ENCODE peak calls at places on chromosomes 1 and 21, in four cellular contexts. U is AG20443, D is brain microvascular endothelial cell, O is NCI-H2171 treated with DMSO at 0.1 percent for 48 hours. E is an unnamed sample.
A peak's percentile ranks its signal among the peaks of the same experiment; 100 is the strongest.

GRCh38 chr1:156359973-156360372 is 9.0 kb upstream of the RHBG start:
- DNase-seq in U (peak; percentile 70), D (no peak), O (no peak), E (no peak)

GRCh38 chr1:54774820-54775498 is 10.6 kb upstream of the PARS2 start:
- DNase-seq in U (no peak), D (peak; percentile 6), O (peak; percentile 93), E (no peak)

GRCh38 chr1:36510418-36510817 is 27.7 kb upstream of the CSF3R start:
- DNase-seq in U (no peak), D (no peak), O (no peak), E (no peak)

GRCh38 chr1:20318521-20318920 is 27.8 kb downstream of the VWA5B1 start:
- DNase-seq in U (no peak), D (no peak), O (no peak), E (no peak)

GRCh38 chr1:42952353-42953001 is 6.2 kb downstream of the SLC2A1 start:
- DNase-seq in U (no peak), D (peak; percentile 40), O (no peak), E (no peak)

GRCh38 chr1:70666381-70667140 is 255.5 kb downstream of the CTH start:
- DNase-seq in U (no peak), D (no peak), O (no peak), E (no peak)

GRCh38 chr1:156838972-156839371 is 19.9 kb downstream of the INSRR start:
- DNase-seq in U (peak; percentile 72), D (no peak), O (peak; percentile 27), E (peak; percentile 52)

GRCh38 chr1:173042806-173043205 is 7.9 kb downstream of the TNFSF18 start:
- DNase-seq in U (no peak), D (no peak), O (no peak), E (no peak)

GRCh38 chr1:234106032-234106431 is 201.6 kb downstream of the SLC35F3 start:
- DNase-seq in U (no peak), D (no peak), O (no peak), E (no peak)

GRCh38 chr21:41659791-41660560 is 106.9 kb downstream of the RIPK4 start:
- DNase-seq in U (no peak), D (peak; percentile 34), O (no peak), E (no peak)

GRCh38 chr1:147892216-147892615 is 10.4 kb upstream of the GJA8 start:
- DNase-seq in U (no peak), D (no peak), O (no peak), E (no peak)

GRCh38 chr1:157878059-157878458 is 36.5 kb upstream of the CD5L start:
- DNase-seq in U (peak; percentile 37), D (peak; percentile 18), O (no peak), E (no peak)

GRCh38 chr1:197519741-197520334 is 251.8 kb downstream of the CRB1 start:
- DNase-seq in U (peak; percentile 24), D (no peak), O (peak; percentile 10), E (no peak)

GRCh38 chr1:201266774-201267173 is 16.5 kb upstream of the PKP1 start:
- DNase-seq in U (peak; percentile 86), D (peak; percentile 86), O (no peak), E (no peak)

E was measured in natural killer cell.